ENCODE peak calls at places on chromosomes 2 and 18, in four cellular contexts. One of them, this sample, is unnamed.

GRCh38 chr2:46776687-46777327 is 138.8 kb downstream of the MCFD2 start:
- DNase-seq in BJ: no peak
- DNase-seq in body of pancreas: peak; percentile 74
- DNase-seq in PC-9: peak; percentile 34
- DNase-seq in this sample: no peak

GRCh38 chr2:102439065-102439695 is 16.2 kb downstream of the IL18RAP start:
- DNase-seq in BJ: no peak
- DNase-seq in body of pancreas: no peak
- DNase-seq in PC-9: no peak
- DNase-seq in this sample: peak; percentile 52

GRCh38 chr18:28963481-28963880 is 786.6 kb upstream of the CDH2 start:
- DNase-seq in BJ: no peak
- DNase-seq in body of pancreas: no peak
- DNase-seq in PC-9: no peak
- DNase-seq in this sample: no peak

GRCh38 chr2:170396799-170397459 is 219.0 kb downstream of the MYO3B start:
- DNase-seq in BJ: no peak
- DNase-seq in body of pancreas: no peak
- DNase-seq in PC-9: no peak
- DNase-seq in this sample: no peak

GRCh38 chr2:17539993-17540812 is at the start of gene VSNL1:
- DNase-seq in BJ: no peak
- DNase-seq in body of pancreas: peak; percentile 92
- DNase-seq in PC-9: peak; percentile 57
- DNase-seq in this sample: peak; percentile 75

GRCh38 chr2:43105586-43106562 is 120.5 kb downstream of the ZFP36L2 start:
- DNase-seq in BJ: no peak
- DNase-seq in body of pancreas: no peak
- DNase-seq in PC-9: no peak
- DNase-seq in this sample: peak; percentile 59

GRCh38 chr18:3350566-3351527 is 88.9 kb downstream of the MYL12B start:
- DNase-seq in BJ: no peak
- DNase-seq in body of pancreas: no peak
- DNase-seq in PC-9: peak; percentile 43
- DNase-seq in this sample: no peak

GRCh38 chr2:165675551-165675968 is 118.5 kb downstream of the GALNT3 start:
- DNase-seq in BJ: no peak
- DNase-seq in body of pancreas: no peak
- DNase-seq in PC-9: no peak
- DNase-seq in this sample: no peak

GRCh38 chr2:179613701-179614100 is 247.7 kb downstream of the ZNF385B start:
- DNase-seq in BJ: no peak
- DNase-seq in body of pancreas: no peak
- DNase-seq in PC-9: peak; percentile 62
- DNase-seq in this sample: no peak

GRCh38 chr2:24521975-24522639 is 31.1 kb downstream of the NCOA1 start:
- DNase-seq in BJ: no peak
- DNase-seq in body of pancreas: no peak
- DNase-seq in PC-9: no peak
- DNase-seq in this sample: no peak

GRCh38 chr2:153455403-153455802 is 23.2 kb downstream of the RPRM start:
- DNase-seq in BJ: no peak
- DNase-seq in body of pancreas: no peak
- DNase-seq in PC-9: no peak
- DNase-seq in this sample: no peak

GRCh38 chr18:36511791-36512352 is 214.4 kb downstream of the FHOD3 start:
- DNase-seq in BJ: no peak
- DNase-seq in body of pancreas: no peak
- DNase-seq in PC-9: no peak
- DNase-seq in this sample: no peak

GRCh38 chr2:24731923-24732322 is 61.3 kb downstream of the PTRHD1 start:
- DNase-seq in BJ: no peak
- DNase-seq in body of pancreas: no peak
- DNase-seq in PC-9: no peak
- DNase-seq in this sample: no peak

GRCh38 chr2:32136097-32136496 is 29.6 kb upstream of the SLC30A6 start:
- DNase-seq in BJ: peak; percentile 31
- DNase-seq in body of pancreas: no peak
- DNase-seq in PC-9: no peak
- DNase-seq in this sample: no peak

GRCh38 chr2:172200495-172201085 is 97.9 kb upstream of the DLX2 start:
- DNase-seq in BJ: no peak
- DNase-seq in body of pancreas: peak; percentile 56
- DNase-seq in PC-9: no peak
- DNase-seq in this sample: no peak

GRCh38 chr2:19125876-19126275 is 232.5 kb downstream of the OSR1 start:
- DNase-seq in BJ: no peak
- DNase-seq in body of pancreas: no peak
- DNase-seq in PC-9: no peak
- DNase-seq in this sample: no peak

GRCh38 chr18:48060947-48061346 is 130.5 kb upstream of the SMAD2 start:
- DNase-seq in BJ: no peak
- DNase-seq in body of pancreas: no peak
- DNase-seq in PC-9: no peak
- DNase-seq in this sample: no peak

GRCh38 chr18:78017869-78018268 is 768.2 kb downstream of the GALR1 start:
- DNase-seq in BJ: no peak
- DNase-seq in body of pancreas: no peak
- DNase-seq in PC-9: no peak
- DNase-seq in this sample: no peak

GRCh38 chr2:158600155-158600802 is 143.5 kb downstream of the PKP4 start:
- DNase-seq in BJ: peak; percentile 81
- DNase-seq in body of pancreas: peak; percentile 44
- DNase-seq in PC-9: peak; percentile 35
- DNase-seq in this sample: peak; percentile 76

GRCh38 chr2:6109801-6110200 is 417.6 kb downstream of the SOX11 start:
- DNase-seq in BJ: no peak
- DNase-seq in body of pancreas: no peak
- DNase-seq in PC-9: no peak
- DNase-seq in this sample: no peak

GRCh38 chr2:160425394-160425793 is 68.2 kb downstream of the RBMS1 start:
- DNase-seq in BJ: no peak
- DNase-seq in body of pancreas: no peak
- DNase-seq in PC-9: no peak
- DNase-seq in this sample: no peak

GRCh38 chr2:224401641-224402342 is at the start of gene FAM124B:
- DNase-seq in BJ: peak; percentile 40
- DNase-seq in body of pancreas: peak; percentile 42
- DNase-seq in PC-9: no peak
- DNase-seq in this sample: peak; percentile 15

GRCh38 chr18:11504962-11505361 is 104.4 kb upstream of the SLC35G4 start:
- DNase-seq in BJ: no peak
- DNase-seq in body of pancreas: no peak
- DNase-seq in PC-9: no peak
- DNase-seq in this sample: no peak

GRCh38 chr2:73582364-73582763 is 59.9 kb downstream of the NAT8 start:
- DNase-seq in BJ: no peak
- DNase-seq in body of pancreas: no peak
- DNase-seq in PC-9: no peak
- DNase-seq in this sample: no peak

GRCh38 chr2:156199588-156199987 is 132.9 kb downstream of the NR4A2 start:
- DNase-seq in BJ: no peak
- DNase-seq in body of pancreas: no peak
- DNase-seq in PC-9: no peak
- DNase-seq in this sample: no peak

GRCh38 chr2:177970670-177971454 is 101.7 kb downstream of the PDE11A start:
- DNase-seq in BJ: no peak
- DNase-seq in body of pancreas: peak; percentile 16
- DNase-seq in PC-9: no peak
- DNase-seq in this sample: no peak

GRCh38 chr2:57444731-57445414 is 601.7 kb upstream of the VRK2 start:
- DNase-seq in BJ: no peak
- DNase-seq in body of pancreas: no peak
- DNase-seq in PC-9: no peak
- DNase-seq in this sample: no peak

GRCh38 chr2:158665536-158666302 is 129.4 kb upstream of the DAPL1 start:
- DNase-seq in BJ: no peak
- DNase-seq in body of pancreas: no peak
- DNase-seq in PC-9: no peak
- DNase-seq in this sample: no peak

GRCh38 chr2:29607025-29607424 is 314.4 kb downstream of the ALK start:
- DNase-seq in BJ: no peak
- DNase-seq in body of pancreas: no peak
- DNase-seq in PC-9: no peak
- DNase-seq in this sample: no peak

GRCh38 chr18:68937204-68937603 is 139.3 kb downstream of the CCDC102B start:
- DNase-seq in BJ: no peak
- DNase-seq in body of pancreas: no peak
- DNase-seq in PC-9: no peak
- DNase-seq in this sample: no peak

GRCh38 chr18:48993586-48993985 is 42.8 kb upstream of the SMAD7 start:
- DNase-seq in BJ: no peak
- DNase-seq in body of pancreas: no peak
- DNase-seq in PC-9: no peak
- DNase-seq in this sample: no peak

GRCh38 chr2:24818721-24819167 is 25.5 kb downstream of the CENPO start:
- DNase-seq in BJ: no peak
- DNase-seq in body of pancreas: peak; percentile 54
- DNase-seq in PC-9: no peak
- DNase-seq in this sample: no peak

GRCh38 chr2:9558948-9559381 is 3.3 kb upstream of the ADAM17 start:
- DNase-seq in BJ: peak; percentile 96
- DNase-seq in body of pancreas: no peak
- DNase-seq in PC-9: peak; percentile 70
- DNase-seq in this sample: peak; percentile 84

GRCh38 chr2:9560628-9561027 is 5.0 kb upstream of the ADAM17 start:
- DNase-seq in BJ: no peak
- DNase-seq in body of pancreas: no peak
- DNase-seq in PC-9: no peak
- DNase-seq in this sample: no peak

GRCh38 chr2:1203772-1204171 is 209.5 kb upstream of the TPO start:
- DNase-seq in BJ: no peak
- DNase-seq in body of pancreas: no peak
- DNase-seq in PC-9: no peak
- DNase-seq in this sample: no peak

GRCh38 chr2:159855153-159856140 is 57.4 kb upstream of the CD302 start:
- DNase-seq in BJ: no peak
- DNase-seq in body of pancreas: no peak
- DNase-seq in PC-9: no peak
- DNase-seq in this sample: no peak

GRCh38 chr2:167264380-167264779 is 376.1 kb downstream of the XIRP2 start:
- DNase-seq in BJ: no peak
- DNase-seq in body of pancreas: peak; percentile 15
- DNase-seq in PC-9: peak; percentile 1
- DNase-seq in this sample: no peak
- TF ChIP-seq CTCF in BJ: peak; percentile 24
- TF ChIP-seq CTCF in body of pancreas: no peak
- TF ChIP-seq CTCF in PC-9: peak; percentile 22
- TF ChIP-seq CTCF in this sample: peak; percentile 36

GRCh38 chr18:52190630-52191029 is 149.4 kb upstream of the DCC start:
- DNase-seq in BJ: no peak
- DNase-seq in body of pancreas: no peak
- DNase-seq in PC-9: no peak
- DNase-seq in this sample: no peak
- TF ChIP-seq CTCF in BJ: no peak
- TF ChIP-seq CTCF in body of pancreas: no peak
- TF ChIP-seq CTCF in PC-9: no peak
- TF ChIP-seq CTCF in this sample: no peak

DNA sequence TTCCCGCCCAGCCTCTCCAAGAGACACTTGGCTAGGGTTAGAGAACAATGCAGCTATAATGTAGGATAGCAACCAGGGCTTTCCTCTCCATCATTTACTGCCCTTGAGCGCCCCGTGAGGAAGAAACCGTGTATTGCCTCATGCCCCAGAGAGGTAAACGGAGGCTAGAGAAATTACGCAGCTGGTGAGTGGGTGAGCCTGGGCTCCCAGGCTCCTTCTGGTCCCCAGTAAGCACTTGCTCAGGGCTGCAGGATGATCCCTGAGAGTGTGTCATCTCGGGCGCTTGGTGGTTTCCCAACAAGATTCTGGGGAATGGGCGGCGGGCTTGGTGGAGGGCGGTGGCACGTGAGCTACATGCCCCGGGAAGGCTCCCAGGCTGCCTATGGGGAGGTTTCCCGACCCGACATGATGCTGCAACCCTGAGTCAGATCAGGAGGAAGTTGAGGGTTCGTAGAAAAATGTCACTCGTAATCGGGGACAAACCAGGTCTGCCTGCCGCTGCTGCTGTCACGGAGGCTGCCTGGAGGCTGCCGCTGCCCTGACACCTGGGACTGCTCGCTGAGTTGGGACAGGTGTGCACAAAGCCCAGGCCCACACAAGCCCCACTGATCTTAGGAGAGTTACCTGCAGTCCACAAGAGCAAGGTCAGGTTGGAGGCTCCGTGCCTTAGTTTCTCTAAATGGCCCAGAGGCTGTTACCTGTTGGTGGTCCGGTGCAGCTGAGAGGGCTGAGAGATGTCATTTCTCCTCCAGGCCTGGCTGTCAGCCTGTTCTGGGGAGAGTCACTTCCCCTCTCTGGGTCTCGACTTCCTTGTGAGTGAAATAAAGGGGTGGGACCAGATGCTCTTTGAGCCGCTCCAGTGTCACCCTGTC is at the start of gene GPR55:
- DNase-seq in BJ: no peak
- DNase-seq in body of pancreas: no peak
- DNase-seq in PC-9: no peak
- DNase-seq in this sample: no peak
- TF ChIP-seq CTCF in BJ: peak; percentile 9
- TF ChIP-seq CTCF in body of pancreas: no peak
- TF ChIP-seq CTCF in PC-9: peak; percentile 42
- TF ChIP-seq CTCF in this sample: peak; percentile 7

GRCh38 chr2:67215214-67215613 is 181.9 kb upstream of the ETAA1 start:
- DNase-seq in BJ: no peak
- DNase-seq in body of pancreas: peak; percentile 92
- DNase-seq in PC-9: no peak
- DNase-seq in this sample: peak; percentile 77
- TF ChIP-seq CTCF in BJ: peak; percentile 38
- TF ChIP-seq CTCF in body of pancreas: peak; percentile 56
- TF ChIP-seq CTCF in PC-9: peak; percentile 32
- TF ChIP-seq CTCF in this sample: peak; percentile 91

This sample was measured in AG04450.